ENCODE peak calls at places on chromosome 15, in ten cellular contexts. E is uterus, A is heart left ventricle, C is endothelial cell of umbilical vein, J is HepG2, V is A549, N is upper lobe of left lung, T is IMR-90, G is HCT116, X is transverse colon. F is an unnamed sample. For H3K9me3, the result is how much of the 10 kb centered on the place peaks cover.

GRCh38 chr15:95590533-95591044 is 739.9 kb upstream of the NR2F2 start:
- DNase-seq in G (no peak), E (no peak), N (no peak), X (no peak), T (no peak), A (no peak), C (peak), V (no peak), J (no peak), F (no peak)

GRCh38 chr15:92393287-92393993 is at the start of gene ST8SIA2:
- DNase-seq in C (peak), X (no peak), N (no peak), J (no peak), A (peak), V (peak), T (no peak), G (no peak), E (no peak), F (no peak)

GRCh38 chr15:47505712-47506542 is 211.4 kb upstream of the SEMA6D start:
- DNase-seq in G (no peak), V (no peak), C (peak), J (no peak), N (no peak), E (no peak), X (no peak), T (peak), A (no peak), F (no peak)

GRCh38 chr15:59222106-59222505 is 15.5 kb downstream of the LDHAL6B start:
- DNase-seq in G (no peak), E (no peak), V (no peak), T (peak), N (no peak), A (no peak), J (no peak), C (no peak), X (no peak), F (peak)

GRCh38 chr15:100335335-100335999 is 6.3 kb downstream of the ADAMTS17 start:
- DNase-seq in T (no peak), E (no peak), G (no peak), J (no peak), A (no peak), N (no peak), C (no peak), X (no peak), V (no peak), F (peak)

GRCh38 chr15:28918141-28918983 is 32.6 kb downstream of the APBA2 start:
- DNase-seq in A (no peak), C (no peak), E (no peak), G (peak), J (peak), V (peak), X (no peak), N (no peak), T (no peak), F (no peak)

GRCh38 chr15:67832031-67832551 is 6.8 kb downstream of the SKOR1 start:
- DNase-seq in N (no peak), J (no peak), X (no peak), A (no peak), V (peak), G (no peak), C (no peak), E (no peak), T (peak), F (no peak)

GRCh38 chr15:61521961-61522360 is 292.9 kb upstream of the RORA start:
- DNase-seq in V (no peak), X (no peak), C (no peak), A (no peak), N (no peak), E (no peak), J (no peak), G (no peak), T (no peak), F (no peak)

GRCh38 chr15:59741274-59741906 is 52.3 kb upstream of the BNIP2 start:
- DNase-seq in N (no peak), J (peak), E (no peak), X (no peak), V (peak), C (no peak), G (peak), T (no peak), A (no peak), F (no peak)

GRCh38 chr15:32641517-32642059 is at the start of gene SCG5:
- DNase-seq in N (peak), T (peak), E (peak), J (no peak), X (peak), V (no peak), A (no peak), G (no peak), C (peak), F (no peak)

GRCh38 chr15:76065267-76065666 is 5.5 kb downstream of the TMEM266 start:
- DNase-seq in J (no peak), G (no peak), V (no peak), E (no peak), T (no peak), C (no peak), X (no peak), N (peak), A (no peak), F (no peak)

GRCh38 chr15:69852482-69853275 is 245.0 kb downstream of the TLE3 start:
- DNase-seq in V (no peak), E (no peak), A (no peak), G (no peak), X (no peak), J (no peak), N (no peak), C (no peak), T (peak), F (no peak)

GRCh38 chr15:74642328-74642723 is 26.7 kb downstream of the CLK3 start:
- DNase-seq in V (no peak), T (no peak), N (peak), X (no peak), E (no peak), J (no peak), G (no peak), C (no peak), A (no peak), F (no peak)

GRCh38 chr15:71610991-71611720 is 199.2 kb upstream of the NR2E3 start:
- DNase-seq in X (no peak), J (no peak), C (no peak), G (no peak), A (no peak), E (no peak), T (no peak), N (peak), V (no peak), F (no peak)

GRCh38 chr15:95733931-95734330 is 596.6 kb upstream of the NR2F2 start:
- DNase-seq in C (no peak), A (no peak), N (no peak), E (no peak), G (no peak), V (no peak), T (no peak), J (no peak), X (no peak), F (no peak)

GRCh38 chr15:36954486-36954885 is 145.9 kb downstream of the MEIS2 start:
- DNase-seq in J (no peak), N (no peak), T (peak), V (peak), X (no peak), A (no peak), C (no peak), E (no peak), G (no peak), F (no peak)

GRCh38 chr15:92095691-92096090 is 242.2 kb downstream of the SLCO3A1 start:
- DNase-seq in E (no peak), X (no peak), J (no peak), N (no peak), T (no peak), G (no peak), A (no peak), C (no peak), V (no peak), F (no peak)

GRCh38 chr15:77630956-77631789 is 1.5 kb downstream of the LINGO1 start:
- DNase-seq in A (no peak), C (peak), G (no peak), E (no peak), V (peak), J (no peak), X (peak), N (no peak), T (no peak), F (no peak)

GRCh38 chr15:51227967-51228783 is 110.2 kb downstream of the CYP19A1 start:
- DNase-seq in C (peak), A (peak), G (peak), V (peak), E (no peak), X (no peak), N (peak), J (peak), T (peak), F (no peak)
- TF ChIP-seq POLR2A in C (no peak), A (no peak), G (no peak), V (no peak), E (no peak), X (no peak), N (no peak), J (no peak), T (no peak), F (no peak)

GRCh38 chr15:27821273-27821672 is 277.8 kb downstream of the OCA2 start:
- DNase-seq in E (no peak), A (no peak), J (no peak), X (no peak), G (no peak), N (no peak), T (no peak), C (no peak), V (no peak), F (no peak)
- H3K9me3 ChIP-seq in E (under half), A (under half), J (under half), X (under half), G (under half), N (under half), T (under half), C (under half), V (under half), F (under half)

GRCh38 chr15:34724486-34724885 is 30.3 kb downstream of the GJD2 start:
- DNase-seq in X (no peak), E (no peak), T (no peak), A (no peak), G (no peak), N (no peak), V (no peak), J (no peak), C (no peak), F (no peak)

GRCh38 chr15:34721157-34721801 is 33.5 kb downstream of the GJD2 start:
- DNase-seq in V (no peak), C (no peak), E (no peak), J (no peak), G (no peak), T (no peak), N (no peak), X (no peak), A (no peak), F (no peak)

GRCh38 chr15:34719051-34719882 is 35.5 kb downstream of the GJD2 start:
- DNase-seq in N (no peak), A (no peak), J (no peak), V (no peak), T (no peak), C (no peak), G (no peak), E (no peak), X (no peak), F (no peak)

GRCh38 chr15:34719883-34720148 is 35.0 kb downstream of the GJD2 start:
- DNase-seq in V (no peak), E (no peak), J (no peak), X (no peak), T (no peak), N (no peak), A (no peak), G (no peak), C (no peak), F (no peak)

DNA sequence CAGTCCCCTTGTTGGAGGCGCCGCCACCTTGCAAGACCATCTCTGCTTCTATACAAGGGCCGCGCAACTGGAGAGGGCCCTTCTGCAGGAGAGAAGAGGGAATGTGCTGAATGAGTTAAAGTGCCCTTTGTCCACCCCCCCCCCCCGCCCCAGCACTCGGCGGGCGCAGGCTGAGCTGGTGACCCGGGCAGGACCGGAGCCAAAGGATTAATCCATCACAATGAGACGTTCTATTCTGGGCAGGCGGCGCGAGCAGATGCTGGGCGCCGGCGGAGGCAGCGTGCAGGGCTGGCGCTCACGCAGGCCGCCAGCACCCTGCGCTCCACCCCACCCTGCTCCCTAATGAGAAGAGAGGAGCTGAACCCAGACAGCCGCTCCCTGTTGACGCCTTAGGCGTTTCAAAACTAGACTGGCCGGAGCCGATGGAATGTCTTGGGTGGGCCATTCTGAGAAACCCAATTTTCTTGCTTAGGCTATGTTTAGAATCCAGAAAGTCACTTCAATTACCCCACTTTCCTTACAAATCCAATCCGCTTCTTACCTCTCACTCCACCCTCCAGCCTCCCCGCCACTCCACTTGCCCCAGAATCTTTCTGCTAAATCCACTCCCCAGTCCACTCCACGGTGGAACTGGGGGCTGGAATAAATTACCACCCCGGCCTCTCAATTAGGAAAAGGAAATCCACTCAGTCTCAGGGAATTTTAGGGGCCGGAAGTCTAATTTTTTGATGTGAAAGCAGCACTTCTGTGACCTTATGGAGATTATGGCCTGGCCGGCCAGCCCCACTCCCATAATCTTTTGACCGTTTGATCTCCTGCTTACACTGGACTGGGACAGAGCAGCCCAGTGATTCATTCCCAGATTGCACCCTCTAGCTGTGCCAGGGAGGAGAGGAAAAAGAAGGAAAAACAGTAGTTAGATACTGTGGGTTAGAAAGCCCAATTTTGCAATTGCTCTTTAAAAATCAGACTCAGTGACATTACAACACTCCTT is 32.7 kb downstream of the GJD2 start:
- DNase-seq in V (peak), J (peak), E (peak), C (peak), G (peak), N (no peak), T (peak), X (no peak), A (peak), F (peak)
- TF ChIP-seq POLR2A in V (no peak), J (no peak), E (no peak), C (no peak), G (no peak), N (no peak), T (no peak), X (no peak), A (peak), F (no peak)

GRCh38 chr15:25233766-25234350 is 205.0 kb downstream of the UBE3A start:
- DNase-seq in N (no peak), C (no peak), A (no peak), X (no peak), T (no peak), V (no peak), J (no peak), G (no peak), E (no peak), F (no peak)

GRCh38 chr15:25226360-25226759 is 212.5 kb downstream of the UBE3A start:
- DNase-seq in X (no peak), E (no peak), A (peak), T (no peak), V (no peak), N (no peak), C (no peak), G (no peak), J (no peak), F (no peak)

GRCh38 chr15:25224396-25224795 is 214.4 kb downstream of the UBE3A start:
- DNase-seq in J (no peak), T (no peak), X (no peak), N (no peak), E (no peak), V (no peak), C (no peak), G (no peak), A (no peak), F (no peak)

GRCh38 chr15:25230442-25230841 is 208.4 kb downstream of the UBE3A start:
- DNase-seq in G (no peak), T (no peak), C (no peak), X (no peak), J (no peak), V (no peak), N (no peak), E (no peak), A (no peak), F (no peak)

DNA sequence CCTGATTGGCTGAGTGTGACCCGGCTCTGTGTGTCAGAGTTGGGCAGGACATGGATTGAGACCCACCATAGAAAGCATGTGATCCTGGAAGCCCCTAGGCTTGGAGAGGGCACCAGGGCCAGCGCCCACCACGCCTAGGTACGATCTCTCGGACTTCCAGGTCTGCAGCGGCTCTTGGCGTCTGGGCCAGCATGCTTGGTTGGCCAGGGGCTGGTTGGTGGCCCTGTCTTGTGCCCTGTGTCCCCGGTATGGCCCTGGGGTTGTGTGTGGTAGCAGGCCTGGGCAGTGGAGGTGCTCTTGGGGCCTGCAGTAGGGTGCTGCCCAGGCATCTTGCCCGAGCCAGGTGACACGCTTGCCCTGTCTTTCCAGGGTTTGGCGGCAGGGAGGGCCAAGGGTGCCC is 210.6 kb downstream of the UBE3A start:
- DNase-seq in J (no peak), N (no peak), A (no peak), G (no peak), V (no peak), C (no peak), X (no peak), T (no peak), E (no peak), F (no peak)
- H3K9me3 ChIP-seq in J (half or more), N (half or more), A (under half), G (under half), V (under half), C (under half), X (under half), T (half or more), E (under half), F (under half)

GRCh38 chr15:52785672-52786406 is 4.3 kb downstream of the ONECUT1 start:
- DNase-seq in X (no peak), N (no peak), E (no peak), T (no peak), G (no peak), V (no peak), A (no peak), C (no peak), J (no peak), F (no peak)
- TF ChIP-seq POLR2A in X (no peak), N (no peak), E (no peak), T (no peak), G (no peak), V (no peak), A (no peak), C (no peak), J (no peak), F (no peak)

GRCh38 chr15:79919749-79920511 is 23.1 kb upstream of the MTHFS start:
- DNase-seq in A (no peak), E (no peak), V (no peak), C (no peak), G (no peak), X (no peak), J (no peak), N (no peak), T (no peak), F (no peak)
- H3K9me3 ChIP-seq in A (half or more), E (under half), V (half or more), C (under half), G (under half), X (half or more), J (under half), N (half or more), T (under half), F (half or more)

GRCh38 chr15:41337631-41338522 is 5.2 kb downstream of the NUSAP1 start:
- DNase-seq in A (no peak), V (no peak), C (no peak), J (no peak), X (no peak), E (no peak), N (no peak), T (no peak), G (no peak), F (no peak)

GRCh38 chr15:41332788-41333527 is at the start of gene NUSAP1:
- DNase-seq in N (no peak), A (no peak), E (no peak), C (no peak), T (no peak), J (peak), V (no peak), G (no peak), X (no peak), F (no peak)

GRCh38 chr15:41334293-41335120 is 1.8 kb downstream of the NUSAP1 start:
- DNase-seq in N (no peak), T (no peak), E (no peak), V (peak), J (no peak), A (no peak), G (no peak), C (no peak), X (no peak), F (no peak)

GRCh38 chr15:41337047-41337446 is 4.4 kb downstream of the NUSAP1 start:
- DNase-seq in J (no peak), V (no peak), E (no peak), A (no peak), X (no peak), C (no peak), G (no peak), N (no peak), T (no peak), F (no peak)

GRCh38 chr15:41336549-41336948 is 3.9 kb downstream of the NUSAP1 start:
- DNase-seq in C (no peak), N (no peak), V (no peak), G (no peak), J (no peak), X (no peak), A (no peak), T (no peak), E (no peak), F (no peak)
- TF ChIP-seq POLR2A in C (no peak), N (no peak), V (no peak), G (no peak), J (no peak), X (no peak), A (no peak), T (no peak), E (no peak), F (no peak)

DNA sequence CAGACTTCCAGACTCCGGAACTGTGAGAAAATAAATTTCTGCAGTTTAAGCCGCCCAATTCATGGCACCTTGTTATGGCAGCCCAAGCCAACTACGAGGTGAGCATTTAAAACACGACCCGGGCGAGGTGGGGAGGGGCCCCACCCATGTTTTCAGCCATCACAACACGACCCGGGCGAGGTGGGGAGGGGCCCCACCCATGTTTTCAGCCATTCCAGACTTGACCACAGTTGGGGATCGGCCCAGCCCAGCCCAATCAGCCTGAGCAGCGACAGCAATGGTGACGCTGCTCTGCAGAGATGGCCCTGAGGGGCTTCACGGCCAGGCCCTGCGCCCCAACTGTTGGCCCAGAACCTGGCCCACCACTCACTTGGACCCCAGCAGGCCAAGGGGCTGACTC is 93.1 kb downstream of the ATP10A start:
- DNase-seq in C (no peak), G (no peak), N (no peak), J (no peak), V (no peak), A (no peak), X (no peak), T (no peak), E (no peak), F (peak)
- H3K9me3 ChIP-seq in C (under half), G (under half), N (under half), J (under half), V (under half), A (under half), X (under half), T (under half), E (under half), F (under half)